ENCODE peak calls at places on chromosomes 1 and 21, in five cellular contexts. H is Caki2; W is stimulated activated CD4-positive, alpha-beta T cell treated with anti-CD3 and anti-CD28 coated beads, Interleukin-2, amount 100 ng/mL, for 48 hours; X is heart left ventricle; O is HFFc6. E is an unnamed sample.

GRCh38 chr1:115331531-115332331 is 6.3 kb downstream of the NGF start:
- DNase-seq in H (no peak), W (no peak), X (no peak), O (peak; percentile 72), E (no peak)

GRCh38 chr1:93746009-93746408 is 64.4 kb upstream of the BCAR3 start:
- DNase-seq in H (no peak), W (no peak), X (no peak), O (no peak), E (peak; percentile 16)

GRCh38 chr1:234212764-234213406 is 160.4 kb upstream of the COA6 start:
- DNase-seq in H (no peak), W (peak; percentile 23), X (no peak), O (no peak), E (peak; percentile 36)

GRCh38 chr1:91803133-91803532 is 82.8 kb downstream of the TGFBR3 start:
- DNase-seq in H (no peak), W (no peak), X (no peak), O (no peak), E (no peak)

GRCh38 chr1:2198571-2198970 is 4.0 kb upstream of the FAAP20 start:
- DNase-seq in H (no peak), W (no peak), X (no peak), O (no peak), E (no peak)

GRCh38 chr1:156862602-156863599 is 2.2 kb downstream of the NTRK1 start:
- DNase-seq in H (no peak), W (no peak), X (no peak), O (no peak), E (no peak)

GRCh38 chr1:165010418-165011055 is 346.0 kb downstream of the LMX1A start:
- DNase-seq in H (no peak), W (no peak), X (peak; percentile 30), O (no peak), E (no peak)

GRCh38 chr21:17371470-17371869 is 141.4 kb upstream of the CXADR start:
- DNase-seq in H (peak; percentile 32), W (no peak), X (no peak), O (peak; percentile 57), E (no peak)

GRCh38 chr1:46747683-46748288 is 28.9 kb upstream of the EFCAB14 start:
- DNase-seq in H (no peak), W (no peak), X (peak; percentile 48), O (peak; percentile 60), E (no peak)

GRCh38 chr1:7550261-7550850 is 220.7 kb upstream of the VAMP3 start:
- DNase-seq in H (no peak), W (no peak), X (peak; percentile 23), O (no peak), E (no peak)

GRCh38 chr1:116754203-116754977 is at the start of gene CD2:
- DNase-seq in H (no peak), W (no peak), X (no peak), O (no peak), E (no peak)

GRCh38 chr1:91827094-91828006 is 58.6 kb downstream of the TGFBR3 start:
- DNase-seq in H (peak; percentile 75), W (no peak), X (peak; percentile 86), O (no peak), E (no peak)

GRCh38 chr1:168416220-168416619 is 127.6 kb downstream of the XCL2 start:
- DNase-seq in H (no peak), W (no peak), X (no peak), O (no peak), E (no peak)

GRCh38 chr1:32151319-32151787 is 28.1 kb upstream of the TXLNA start:
- DNase-seq in H (no peak), W (no peak), X (no peak), O (peak; percentile 76), E (peak; percentile 54)

GRCh38 chr1:54835970-54836369 is 34.8 kb upstream of the TTC22 start:
- DNase-seq in H (no peak), W (no peak), X (no peak), O (no peak), E (no peak)

GRCh38 chr1:43269627-43270375 is at the start of gene TMEM125:
- DNase-seq in H (no peak), W (no peak), X (no peak), O (no peak), E (peak; percentile 75)

GRCh38 chr1:58704616-58705021 is 4.8 kb upstream of the MYSM1 start:
- DNase-seq in H (no peak), W (no peak), X (no peak), O (no peak), E (no peak)